ENCODE peak calls at places on chromosomes 12 and 14, in four cellular contexts. Q, A, L and U are unnamed samples.

GRCh38 chr12:131831635-131832041 is 3.4 kb downstream of the MMP17 start:
- DNase-seq in L (no peak), Q (no peak), A (no peak), U (no peak)

GRCh38 chr14:74605531-74606223 is 6.4 kb downstream of the LTBP2 start:
- DNase-seq in Q (no peak), A (no peak), L (no peak), U (no peak)

GRCh38 chr14:22505751-22506710 is 83.0 kb downstream of the DAD1 start:
- DNase-seq in L (no peak), A (no peak), Q (no peak), U (no peak)

GRCh38 chr14:29278301-29278700 is 511.7 kb downstream of the FOXG1 start:
- DNase-seq in A (no peak), L (no peak), Q (no peak), U (no peak)

GRCh38 chr12:115639667-115640012 is 637.9 kb downstream of the MED13L start:
- DNase-seq in Q (no peak), L (no peak), A (no peak), U (no peak)

GRCh38 chr12:51307655-51308593 is 16.1 kb downstream of the BIN2 start:
- DNase-seq in A (no peak), Q (no peak), L (no peak), U (peak)

GRCh38 chr14:91424813-91425719 is 7.4 kb upstream of the CCDC88C start:
- DNase-seq in Q (no peak), A (no peak), L (no peak), U (no peak)

GRCh38 chr14:100830681-100831080 is 4.8 kb downstream of the MEG3 start:
- DNase-seq in Q (no peak), A (no peak), L (no peak), U (no peak)

GRCh38 chr12:96534339-96534738 is 45.0 kb downstream of the CFAP54 start:
- DNase-seq in L (peak), A (no peak), Q (no peak), U (no peak)

GRCh38 chr12:11958216-11959091 is 112.3 kb upstream of the BCL2L14 start:
- DNase-seq in A (no peak), L (peak), Q (no peak), U (no peak)

GRCh38 chr12:69313209-69313608 is 35.0 kb upstream of the LYZ start:
- DNase-seq in A (no peak), Q (no peak), L (no peak), U (no peak)

GRCh38 chr12:19885987-19886804 is 446.9 kb downstream of the AEBP2 start:
- DNase-seq in L (peak), A (no peak), Q (no peak), U (no peak)

GRCh38 chr12:19884081-19884480 is 444.8 kb downstream of the AEBP2 start:
- DNase-seq in L (no peak), A (no peak), Q (no peak), U (no peak)

GRCh38 chr12:19882418-19882817 is 443.1 kb downstream of the AEBP2 start:
- DNase-seq in A (no peak), Q (no peak), L (no peak), U (no peak)

GRCh38 chr12:19885092-19885813 is 446.0 kb downstream of the AEBP2 start:
- DNase-seq in L (no peak), A (no peak), Q (no peak), U (no peak)

GRCh38 chr12:19886805-19887105 is 447.5 kb downstream of the AEBP2 start:
- DNase-seq in A (no peak), L (no peak), Q (no peak), U (no peak)
- TF ChIP-seq CBFB in A (no peak), L (no peak), Q (no peak), U (no peak)

GRCh38 chr14:56686416-56686815 is 106.8 kb downstream of the TMEM260 start:
- DNase-seq in A (peak), Q (no peak), L (peak), U (no peak)

DNA sequence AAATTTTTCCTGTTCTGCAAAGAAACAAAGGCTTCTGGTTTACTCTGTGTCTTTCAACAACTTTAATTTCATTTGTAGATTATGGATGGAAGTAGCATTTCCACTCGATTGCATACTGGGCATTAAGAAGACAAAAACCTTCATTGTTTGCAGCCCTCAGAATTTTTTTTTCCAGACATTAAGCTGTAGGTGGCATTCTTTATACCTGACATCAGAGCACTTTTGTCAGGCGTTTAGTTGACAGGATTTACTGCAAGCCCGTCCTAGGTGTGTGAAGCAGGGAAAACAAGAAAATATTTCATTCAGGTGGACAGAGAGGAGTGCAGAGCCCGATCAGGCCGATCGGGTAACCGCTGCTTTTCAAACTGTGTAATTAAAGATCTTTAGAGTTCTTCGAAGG is 107.5 kb downstream of the TMEM260 start:
- DNase-seq in L (no peak), Q (no peak), A (no peak), U (no peak)
- TF ChIP-seq CBFB in L (no peak), Q (no peak), A (no peak), U (no peak)

GRCh38 chr12:5433840-5434646 is 2.1 kb downstream of the NTF3 start:
- DNase-seq in A (no peak), L (no peak), Q (no peak), U (no peak)
- TF ChIP-seq CBFB in A (no peak), L (no peak), Q (no peak), U (no peak)

GRCh38 chr14:62117010-62117717 is 354.9 kb downstream of the SNAPC1 start:
- DNase-seq in Q (no peak), A (peak), L (peak), U (no peak)
- TF ChIP-seq CBFB in Q (no peak), A (no peak), L (no peak), U (no peak)

GRCh38 chr12:5756443-5756842 is 188.6 kb downstream of the ANO2 start:
- DNase-seq in A (no peak), Q (no peak), L (no peak), U (no peak)
- TF ChIP-seq CBFB in A (no peak), Q (no peak), L (no peak), U (no peak)

GRCh38 chr12:10194160-10194559 is 15.3 kb downstream of the TMEM52B start:
- DNase-seq in L (no peak), Q (no peak), A (no peak), U (no peak)

GRCh38 chr12:10189653-10190052 is 10.8 kb downstream of the TMEM52B start:
- DNase-seq in L (no peak), A (no peak), Q (no peak), U (no peak)

GRCh38 chr12:10186299-10186698 is 7.5 kb downstream of the TMEM52B start:
- DNase-seq in A (no peak), Q (no peak), L (no peak), U (no peak)

GRCh38 chr12:10191865-10192264 is 13.0 kb downstream of the TMEM52B start:
- DNase-seq in Q (no peak), L (no peak), A (no peak), U (no peak)

GRCh38 chr12:10190558-10191388 is 11.9 kb downstream of the TMEM52B start:
- DNase-seq in Q (no peak), L (peak), A (peak), U (peak)
- TF ChIP-seq CBFB in Q (no peak), L (no peak), A (no peak), U (no peak)